ENCODE peak calls at places on chromosomes 12 and 14, in four cellular contexts. One of them, this sample, is unnamed.
A peak's percentile ranks its signal among the peaks of the same experiment; 100 is the strongest.

GRCh38 chr12:93419388-93420034 is 22.2 kb downstream of the UBE2N start:
- DNase-seq in IMR-90: peak; percentile 75
- DNase-seq in tibial nerve: no peak
- DNase-seq in testis: no peak
- DNase-seq in this sample: no peak

GRCh38 chr12:92338671-92339070 is 193.0 kb upstream of the BTG1 start:
- DNase-seq in IMR-90: no peak
- DNase-seq in tibial nerve: no peak
- DNase-seq in testis: no peak
- DNase-seq in this sample: no peak

GRCh38 chr14:54902143-54902520 is 494 bp downstream of the GCH1 start:
- DNase-seq in IMR-90: peak; percentile 31
- DNase-seq in tibial nerve: peak; percentile 26
- DNase-seq in testis: peak; percentile 77
- DNase-seq in this sample: peak; percentile 51

GRCh38 chr12:1591543-1591942 is 2.8 kb downstream of the FBXL14 start:
- DNase-seq in IMR-90: peak; percentile 59
- DNase-seq in tibial nerve: no peak
- DNase-seq in testis: no peak
- DNase-seq in this sample: no peak

GRCh38 chr12:75878382-75878720 is 153.2 kb downstream of the PHLDA1 start:
- DNase-seq in IMR-90: peak; percentile 93
- DNase-seq in tibial nerve: no peak
- DNase-seq in testis: peak; percentile 18
- DNase-seq in this sample: peak; percentile 55

GRCh38 chr12:32155911-32156585 is 49.4 kb downstream of the BICD1 start:
- DNase-seq in IMR-90: no peak
- DNase-seq in tibial nerve: no peak
- DNase-seq in testis: no peak
- DNase-seq in this sample: no peak

GRCh38 chr14:20631821-20632389 is 9.6 kb downstream of the OR6S1 start:
- DNase-seq in IMR-90: peak; percentile 56
- DNase-seq in tibial nerve: peak; percentile 51
- DNase-seq in testis: peak; percentile 91
- DNase-seq in this sample: peak; percentile 80

GRCh38 chr12:94640134-94640928 is 10.0 kb downstream of the TMCC3 start:
- DNase-seq in IMR-90: peak; percentile 11
- DNase-seq in tibial nerve: no peak
- DNase-seq in testis: no peak
- DNase-seq in this sample: no peak

GRCh38 chr14:100215330-100215885 is 23.5 kb upstream of the YY1 start:
- DNase-seq in IMR-90: no peak
- DNase-seq in tibial nerve: no peak
- DNase-seq in testis: no peak
- DNase-seq in this sample: no peak

GRCh38 chr14:54170301-54170700 is 213.7 kb upstream of the BMP4 start:
- DNase-seq in IMR-90: no peak
- DNase-seq in tibial nerve: no peak
- DNase-seq in testis: no peak
- DNase-seq in this sample: no peak

GRCh38 chr12:115377230-115377629 is 693.3 kb upstream of the TBX3 start:
- DNase-seq in IMR-90: no peak
- DNase-seq in tibial nerve: no peak
- DNase-seq in testis: no peak
- DNase-seq in this sample: no peak

GRCh38 chr14:103597623-103598372 is 31.2 kb upstream of the KLC1 start:
- DNase-seq in IMR-90: peak; percentile 95
- DNase-seq in tibial nerve: no peak
- DNase-seq in testis: no peak
- DNase-seq in this sample: no peak

GRCh38 chr14:89131004-89131750 is 285.9 kb downstream of the FOXN3 start:
- DNase-seq in IMR-90: no peak
- DNase-seq in tibial nerve: no peak
- DNase-seq in testis: no peak
- DNase-seq in this sample: no peak

GRCh38 chr14:36619131-36619530 is 36.7 kb upstream of the NKX2-8 start:
- DNase-seq in IMR-90: no peak
- DNase-seq in tibial nerve: no peak
- DNase-seq in testis: no peak
- DNase-seq in this sample: no peak

GRCh38 chr14:52522033-52522432 is 30.3 kb downstream of the TXNDC16 start:
- DNase-seq in IMR-90: no peak
- DNase-seq in tibial nerve: no peak
- DNase-seq in testis: no peak
- DNase-seq in this sample: no peak

GRCh38 chr12:26798013-26798412 is 35.0 kb downstream of the ITPR2 start:
- DNase-seq in IMR-90: peak; percentile 92
- DNase-seq in tibial nerve: no peak
- DNase-seq in testis: no peak
- DNase-seq in this sample: no peak

GRCh38 chr12:89453579-89453978 is 71.0 kb downstream of the GALNT4 start:
- DNase-seq in IMR-90: peak; percentile 85
- DNase-seq in tibial nerve: no peak
- DNase-seq in testis: no peak
- DNase-seq in this sample: no peak

GRCh38 chr12:73935817-73936216 is 601.8 kb upstream of the ATXN7L3B start:
- DNase-seq in IMR-90: no peak
- DNase-seq in tibial nerve: no peak
- DNase-seq in testis: no peak
- DNase-seq in this sample: no peak

GRCh38 chr14:23042162-23042965 is at the start of gene PSMB11:
- DNase-seq in IMR-90: no peak
- DNase-seq in tibial nerve: no peak
- DNase-seq in testis: no peak
- DNase-seq in this sample: no peak

GRCh38 chr12:122206976-122207375 is 3.5 kb downstream of the B3GNT4 start:
- DNase-seq in IMR-90: no peak
- DNase-seq in tibial nerve: no peak
- DNase-seq in testis: no peak
- DNase-seq in this sample: no peak

GRCh38 chr12:62621239-62621638 is 154.6 kb downstream of the MON2 start:
- DNase-seq in IMR-90: no peak
- DNase-seq in tibial nerve: no peak
- DNase-seq in testis: no peak
- DNase-seq in this sample: no peak

GRCh38 chr14:29168149-29168548 is 401.6 kb downstream of the FOXG1 start:
- DNase-seq in IMR-90: no peak
- DNase-seq in tibial nerve: no peak
- DNase-seq in testis: no peak
- DNase-seq in this sample: no peak

GRCh38 chr14:34826661-34827060 is 48.5 kb downstream of the BAZ1A start:
- DNase-seq in IMR-90: peak; percentile 56
- DNase-seq in tibial nerve: no peak
- DNase-seq in testis: no peak
- DNase-seq in this sample: no peak

GRCh38 chr14:34461334-34462131 is 507 bp downstream of the SPTSSA start:
- DNase-seq in IMR-90: peak; percentile 52
- DNase-seq in tibial nerve: peak; percentile 30
- DNase-seq in testis: peak; percentile 71
- DNase-seq in this sample: peak; percentile 71

GRCh38 chr12:65442418-65442817 is 163.9 kb downstream of the MSRB3 start:
- DNase-seq in IMR-90: no peak
- DNase-seq in tibial nerve: no peak
- DNase-seq in testis: no peak
- DNase-seq in this sample: no peak

GRCh38 chr14:77040059-77040308 is 11.5 kb upstream of the IRF2BPL start:
- DNase-seq in IMR-90: no peak
- DNase-seq in tibial nerve: no peak
- DNase-seq in testis: no peak
- DNase-seq in this sample: no peak

GRCh38 chr12:112977641-112978040 is 678 bp upstream of the OAS2 start:
- DNase-seq in IMR-90: no peak
- DNase-seq in tibial nerve: no peak
- DNase-seq in testis: no peak
- DNase-seq in this sample: no peak

GRCh38 chr12:112979281-112979680 is 962 bp downstream of the OAS2 start:
- DNase-seq in IMR-90: no peak
- DNase-seq in tibial nerve: no peak
- DNase-seq in testis: no peak
- DNase-seq in this sample: no peak

GRCh38 chr12:112977139-112977538 is 1.2 kb upstream of the OAS2 start:
- DNase-seq in IMR-90: no peak
- DNase-seq in tibial nerve: no peak
- DNase-seq in testis: no peak
- DNase-seq in this sample: no peak

GRCh38 chr12:112980491-112981158 is 2.3 kb downstream of the OAS2 start:
- DNase-seq in IMR-90: no peak
- DNase-seq in tibial nerve: no peak
- DNase-seq in testis: no peak
- DNase-seq in this sample: no peak

GRCh38 chr12:112978163-112979081 is at the start of gene OAS2:
- DNase-seq in IMR-90: peak; percentile 48
- DNase-seq in tibial nerve: peak; percentile 35
- DNase-seq in testis: peak; percentile 65
- DNase-seq in this sample: peak; percentile 66
- H3K4me3 ChIP-seq in IMR-90: peak within 1 kb of the TSS; percentile 5
- H3K4me3 ChIP-seq in tibial nerve: peak within 1 kb of the TSS; percentile 55
- H3K4me3 ChIP-seq in testis: peak within 1 kb of the TSS; percentile 61
- H3K4me3 ChIP-seq in this sample: peak within 1 kb of the TSS; percentile 48

GRCh38 chr12:121142171-121142950 is 9.7 kb downstream of the P2RX7 start:
- DNase-seq in IMR-90: no peak
- DNase-seq in tibial nerve: no peak
- DNase-seq in testis: no peak
- DNase-seq in this sample: no peak

GRCh38 chr12:121137512-121137911 is 4.8 kb downstream of the P2RX7 start:
- DNase-seq in IMR-90: no peak
- DNase-seq in tibial nerve: no peak
- DNase-seq in testis: no peak
- DNase-seq in this sample: no peak

GRCh38 chr12:121139301-121139700 is 6.6 kb downstream of the P2RX7 start:
- DNase-seq in IMR-90: no peak
- DNase-seq in tibial nerve: no peak
- DNase-seq in testis: no peak
- DNase-seq in this sample: no peak

GRCh38 chr12:121135320-121135719 is 2.6 kb downstream of the P2RX7 start:
- DNase-seq in IMR-90: no peak
- DNase-seq in tibial nerve: no peak
- DNase-seq in testis: no peak
- DNase-seq in this sample: no peak

DNA sequence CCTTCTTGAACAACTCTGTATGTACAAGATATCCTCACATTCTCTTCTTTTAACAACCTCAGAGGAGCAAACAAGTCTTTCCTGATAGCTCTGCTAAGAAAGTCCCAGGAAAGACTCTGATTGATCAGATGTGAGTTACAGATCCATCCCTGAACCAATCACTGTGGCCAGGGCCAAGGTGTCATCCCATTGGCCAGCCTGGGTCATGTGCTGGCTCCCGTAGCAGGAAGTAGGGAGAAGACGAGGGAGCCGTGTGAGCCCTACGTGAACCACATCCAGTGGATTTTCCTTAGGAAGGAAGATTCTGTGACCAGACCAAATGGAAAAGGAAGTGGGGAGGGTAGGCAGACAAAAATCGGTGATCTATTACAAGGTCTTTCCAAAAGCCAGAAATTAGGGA is 5.6 kb downstream of the P2RX7 start:
- DNase-seq in IMR-90: no peak
- DNase-seq in tibial nerve: no peak
- DNase-seq in testis: peak; percentile 84
- DNase-seq in this sample: no peak
- TF ChIP-seq POLR2A in IMR-90: no peak
- TF ChIP-seq POLR2A in tibial nerve: no peak
- TF ChIP-seq POLR2A in testis: no peak
- TF ChIP-seq POLR2A in this sample: no peak

GRCh38 chr12:78931466-78931990 is 67.0 kb downstream of the SYT1 start:
- DNase-seq in IMR-90: peak; percentile 7
- DNase-seq in tibial nerve: no peak
- DNase-seq in testis: no peak
- DNase-seq in this sample: no peak
- H3K27ac ChIP-seq in IMR-90: no peak overlapping the region
- H3K27ac ChIP-seq in tibial nerve: no peak overlapping the region
- H3K27ac ChIP-seq in testis: no peak overlapping the region
- H3K27ac ChIP-seq in this sample: peak overlapping the region; percentile 28

DNA sequence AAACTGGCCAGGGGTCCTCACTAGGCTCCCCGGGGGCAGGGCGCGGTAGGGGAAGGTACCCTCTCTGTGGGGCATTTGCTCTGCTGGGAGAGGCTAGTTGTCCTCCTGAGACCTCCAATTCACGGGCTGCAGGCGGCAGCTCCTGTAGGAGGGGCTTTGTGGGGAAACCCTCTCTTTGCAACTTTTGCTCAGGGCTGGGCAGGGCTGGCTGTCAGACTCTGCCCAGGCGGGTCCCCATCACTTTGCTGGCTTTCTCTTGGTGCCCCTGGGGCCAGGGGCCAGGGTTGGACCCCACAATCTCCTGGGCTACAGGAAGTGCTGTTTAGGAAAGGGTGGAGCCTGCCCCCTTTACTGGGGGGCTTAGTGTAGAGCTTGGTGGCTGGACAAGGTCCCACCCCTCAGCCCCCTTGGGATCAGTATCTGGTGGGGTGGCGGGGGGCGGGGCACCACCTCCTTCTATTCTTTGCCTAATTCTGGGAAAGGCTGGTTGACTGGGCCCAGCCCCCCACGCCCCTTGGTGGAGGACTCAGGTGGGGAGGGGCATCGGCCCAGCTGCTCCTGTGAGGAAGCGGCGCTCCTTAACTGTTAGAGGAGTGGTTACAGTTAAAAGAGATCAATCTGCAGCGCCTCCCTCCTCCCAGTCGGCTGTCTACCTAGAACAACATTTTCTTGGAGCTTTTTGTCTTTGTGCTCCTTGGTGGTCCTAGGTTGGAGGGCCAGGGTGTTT is 918.7 kb downstream of the AACS start:
- DNase-seq in IMR-90: no peak
- DNase-seq in tibial nerve: no peak
- DNase-seq in testis: no peak
- DNase-seq in this sample: no peak
- H3K4me3 ChIP-seq in IMR-90: no peak overlapping the region
- H3K4me3 ChIP-seq in tibial nerve: peak overlapping the region; percentile 46
- H3K4me3 ChIP-seq in testis: peak overlapping the region; percentile 41
- H3K4me3 ChIP-seq in this sample: no peak overlapping the region

GRCh38 chr14:58298477-58298879 is at the start of gene ARID4A:
- DNase-seq in IMR-90: no peak
- DNase-seq in tibial nerve: peak; percentile 74
- DNase-seq in testis: peak; percentile 97
- DNase-seq in this sample: peak; percentile 96

GRCh38 chr14:58296731-58297130 is 1.6 kb upstream of the ARID4A start:
- DNase-seq in IMR-90: peak; percentile 29
- DNase-seq in tibial nerve: no peak
- DNase-seq in testis: no peak
- DNase-seq in this sample: no peak

GRCh38 chr14:58298880-58299664 is 717 bp downstream of the ARID4A start:
- DNase-seq in IMR-90: no peak
- DNase-seq in tibial nerve: no peak
- DNase-seq in testis: peak; percentile 60
- DNase-seq in this sample: peak; percentile 60

GRCh38 chr14:58297412-58297761 is 968 bp upstream of the ARID4A start:
- DNase-seq in IMR-90: no peak
- DNase-seq in tibial nerve: no peak
- DNase-seq in testis: peak; percentile 73
- DNase-seq in this sample: no peak

GRCh38 chr14:58297762-58298476 is 436 bp upstream of the ARID4A start:
- DNase-seq in IMR-90: peak; percentile 100
- DNase-seq in tibial nerve: peak; percentile 97
- DNase-seq in testis: peak; percentile 99
- DNase-seq in this sample: peak; percentile 99
- TF ChIP-seq POLR2A in IMR-90: peak; percentile 91
- TF ChIP-seq POLR2A in tibial nerve: peak; percentile 59
- TF ChIP-seq POLR2A in testis: no peak
- TF ChIP-seq POLR2A in this sample: peak; percentile 73

GRCh38 chr12:130838951-130839769 is at the start of gene STX2:
- DNase-seq in IMR-90: peak; percentile 74
- DNase-seq in tibial nerve: peak; percentile 83
- DNase-seq in testis: peak; percentile 88
- DNase-seq in this sample: peak; percentile 94
- H3K27ac ChIP-seq in IMR-90: peak within 1 kb of the TSS; percentile 28
- H3K27ac ChIP-seq in tibial nerve: peak within 1 kb of the TSS; percentile 93
- H3K27ac ChIP-seq in testis: peak within 1 kb of the TSS; percentile 77
- H3K27ac ChIP-seq in this sample: peak within 1 kb of the TSS; percentile 57